ENCODE peak calls at places on chromosomes 7 and 10, in four cellular contexts. T is pancreas, M is left ventricle myocardium inferior, Y is spleen. B is an unnamed sample.

GRCh38 chr10:101578192-101578591 is 9.9 kb downstream of the POLL start:
- DNase-seq in Y (no peak), T (no peak), M (no peak), B (no peak)

GRCh38 chr7:94375713-94376112 is 19.0 kb upstream of the COL1A2 start:
- DNase-seq in T (no peak), M (no peak), Y (no peak), B (no peak)

GRCh38 chr10:117541405-117541908 is 1.1 kb upstream of the EMX2 start:
- DNase-seq in M (no peak), Y (no peak), T (no peak), B (peak)

GRCh38 chr7:157508477-157508881 is 171.7 kb downstream of the DNAJB6 start:
- DNase-seq in Y (peak), T (no peak), M (no peak), B (no peak)

GRCh38 chr10:128000660-128001059 is 93.8 kb downstream of the PTPRE start:
- DNase-seq in T (no peak), M (peak), Y (no peak), B (no peak)

GRCh38 chr7:139044813-139045794 is 9.3 kb upstream of the ZC3HAV1L start:
- DNase-seq in M (no peak), T (no peak), Y (no peak), B (no peak)

GRCh38 chr7:3151784-3152183 is 108.1 kb upstream of the CARD11 start:
- DNase-seq in Y (no peak), T (no peak), M (no peak), B (no peak)

GRCh38 chr7:7294914-7295313 is 112.6 kb downstream of the C1GALT1 start:
- DNase-seq in M (no peak), Y (no peak), T (no peak), B (no peak)

GRCh38 chr7:157702311-157703023 is 365.7 kb downstream of the DNAJB6 start:
- DNase-seq in Y (peak), M (no peak), T (no peak), B (no peak)

GRCh38 chr10:69222157-69223027 is 2.3 kb downstream of the HKDC1 start:
- DNase-seq in Y (peak), M (no peak), T (no peak), B (no peak)

GRCh38 chr10:52951819-52952218 is 179.2 kb upstream of the MBL2 start:
- DNase-seq in T (no peak), Y (peak), M (peak), B (no peak)

GRCh38 chr7:155289107-155289506 is 8.6 kb upstream of the INSIG1 start:
- DNase-seq in T (no peak), Y (no peak), M (no peak), B (no peak)

GRCh38 chr7:86884152-86884551 is 175.3 kb downstream of the ELAPOR2 start:
- DNase-seq in M (no peak), Y (no peak), T (no peak), B (no peak)

GRCh38 chr7:150790416-150791075 is 9.6 kb downstream of the TMEM176B start:
- DNase-seq in Y (no peak), T (no peak), M (no peak), B (no peak)

GRCh38 chr7:2978403-2978802 is 65.3 kb downstream of the CARD11 start:
- DNase-seq in Y (peak), M (peak), T (peak), B (no peak)

GRCh38 chr7:102985176-102985783 is 72.5 kb downstream of the LRRC17 start:
- DNase-seq in M (no peak), T (no peak), Y (no peak), B (no peak)

GRCh38 chr10:95697429-95697828 is 3.7 kb upstream of the TCTN3 start:
- DNase-seq in M (no peak), Y (peak), T (no peak), B (no peak)

GRCh38 chr7:102927303-102927933 is 14.6 kb downstream of the LRRC17 start:
- DNase-seq in T (no peak), M (no peak), Y (no peak), B (no peak)

GRCh38 chr7:73668103-73668937 is 689 bp downstream of the VPS37D start:
- DNase-seq in M (no peak), T (peak), Y (peak), B (no peak)

GRCh38 chr10:607545-608196 is 81.8 kb downstream of the DIP2C start:
- DNase-seq in Y (peak), T (no peak), M (no peak), B (peak)

GRCh38 chr7:78768859-78769258 is 684.6 kb downstream of the MAGI2 start:
- DNase-seq in T (no peak), M (no peak), Y (no peak), B (no peak)

GRCh38 chr7:16599860-16600259 is 45.7 kb downstream of the ANKMY2 start:
- DNase-seq in M (no peak), T (no peak), Y (no peak), B (no peak)

GRCh38 chr10:17742918-17743317 is 9.1 kb upstream of the TMEM236 start:
- DNase-seq in M (peak), T (peak), Y (no peak), B (peak)

GRCh38 chr7:39667354-39667923 is 44.1 kb downstream of the RALA start:
- DNase-seq in Y (no peak), T (no peak), M (no peak), B (no peak)

GRCh38 chr7:35286986-35287385 is 33.1 kb upstream of the TBX20 start:
- DNase-seq in Y (no peak), M (no peak), T (no peak), B (no peak)

GRCh38 chr10:7218974-7219373 is 191.9 kb downstream of the SFMBT2 start:
- DNase-seq in Y (no peak), T (no peak), M (no peak), B (no peak)

GRCh38 chr10:116096501-116096900 is 176.5 kb downstream of the GFRA1 start:
- DNase-seq in Y (no peak), T (no peak), M (no peak), B (no peak)

GRCh38 chr10:43284341-43284910 is 17.6 kb upstream of the RASGEF1A start:
- DNase-seq in T (no peak), M (no peak), Y (no peak), B (no peak)

GRCh38 chr7:2360791-2361190 is 6.2 kb downstream of the EIF3B start:
- DNase-seq in Y (no peak), T (no peak), M (no peak), B (no peak)

GRCh38 chr7:100544386-100544785 is 5.4 kb downstream of the AGFG2 start:
- DNase-seq in Y (no peak), T (no peak), M (no peak), B (no peak)

GRCh38 chr7:101363734-101364374 is 1.2 kb downstream of the COL26A1 start:
- DNase-seq in Y (peak), T (peak), M (peak), B (peak)

GRCh38 chr7:134755422-134756022 is 23.9 kb upstream of the CALD1 start:
- DNase-seq in M (no peak), T (no peak), Y (no peak), B (no peak)

GRCh38 chr10:49089789-49090595 is 25.3 kb downstream of the VSTM4 start:
- DNase-seq in Y (no peak), T (no peak), M (no peak), B (no peak)

GRCh38 chr10:1124796-1125195 is 68.6 kb downstream of the WDR37 start:
- DNase-seq in Y (no peak), T (no peak), M (no peak), B (no peak)

GRCh38 chr10:114356786-114357588 is 47.3 kb downstream of the AFAP1L2 start:
- DNase-seq in M (no peak), Y (no peak), T (no peak), B (no peak)

GRCh38 chr10:71772832-71773220 is 494 bp downstream of the VSIR start:
- DNase-seq in T (no peak), M (no peak), Y (no peak), B (no peak)

GRCh38 chr10:71773221-71773971 is at the start of gene VSIR:
- DNase-seq in T (peak), M (peak), Y (peak), B (peak)

GRCh38 chr10:71777213-71777985 is 4.1 kb upstream of the VSIR start:
- DNase-seq in Y (peak), M (no peak), T (peak), B (no peak)

GRCh38 chr10:71776528-71776927 is 3.2 kb upstream of the VSIR start:
- DNase-seq in Y (peak), T (peak), M (no peak), B (no peak)

DNA sequence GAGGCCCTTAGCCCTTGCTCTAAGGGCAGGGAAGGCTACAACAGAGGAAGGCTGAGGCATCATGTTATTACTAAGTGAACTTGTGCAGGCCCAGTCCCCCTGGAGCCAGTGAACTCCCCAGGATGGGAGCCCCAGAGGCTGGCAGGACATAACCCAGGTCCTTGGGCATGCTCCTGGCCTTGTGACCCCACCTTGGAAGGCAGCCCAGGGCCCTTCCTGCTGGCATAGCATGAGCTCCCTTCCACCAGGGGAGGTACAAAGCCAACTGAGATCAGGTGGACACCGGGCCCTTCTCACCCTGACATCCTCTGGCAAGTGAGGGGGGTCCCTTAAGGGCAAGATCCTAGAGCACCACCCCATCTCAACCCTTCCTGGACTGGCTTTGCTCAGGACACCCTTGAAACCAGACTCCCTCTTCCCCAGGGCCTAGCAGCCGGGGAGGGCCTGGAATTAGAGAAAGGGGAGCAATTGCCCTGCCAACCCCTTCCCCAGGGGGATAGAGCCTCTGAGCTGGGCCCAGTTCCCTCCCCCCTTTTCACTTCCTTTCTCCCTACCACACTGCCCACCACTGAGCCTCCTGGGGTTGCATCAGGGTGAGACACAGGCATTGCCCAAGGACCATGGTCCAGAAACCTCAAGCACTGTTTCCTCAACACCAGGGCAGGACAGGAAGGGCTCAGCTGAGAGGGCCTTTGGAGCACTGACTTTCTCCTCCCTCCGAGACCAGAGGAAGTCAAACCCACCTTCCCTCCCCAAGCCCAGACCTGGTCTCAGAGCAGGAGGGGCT is 1.8 kb upstream of the VSIR start:
- DNase-seq in M (peak), T (peak), Y (peak), B (no peak)
- H3K27ac ChIP-seq in M (peak), T (no peak), Y (peak), B (no peak)

DNA sequence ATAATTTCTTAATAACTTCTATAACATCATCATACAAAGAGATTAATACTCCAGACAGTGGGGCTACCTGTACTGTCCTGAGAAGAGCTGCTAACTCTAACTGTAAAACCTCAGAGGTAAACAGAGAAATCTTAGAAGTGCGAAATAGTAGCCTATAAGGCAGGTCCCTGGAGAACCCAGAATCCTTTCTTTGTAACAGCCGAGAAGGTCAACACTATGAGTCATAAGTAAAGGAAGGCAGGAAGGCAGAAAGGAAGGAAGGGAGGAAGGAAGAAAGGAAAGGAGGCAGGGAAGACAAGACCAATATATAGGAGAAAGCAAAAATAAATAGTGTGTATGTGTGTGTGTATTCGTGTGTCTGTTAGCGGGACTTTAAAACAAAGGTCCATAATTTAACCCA is 540.6 kb downstream of the ZWINT start:
- DNase-seq in Y (no peak), T (no peak), M (no peak), B (no peak)
- TF ChIP-seq CTCF in Y (no peak), T (no peak), M (no peak), B (no peak)

GRCh38 chr7:17651296-17651695 is 289.0 kb downstream of the SNX13 start:
- DNase-seq in Y (no peak), T (no peak), M (no peak), B (no peak)
- H3K4me3 ChIP-seq in Y (no peak), T (no peak), M (no peak), B (no peak)

GRCh38 chr7:107898997-107899594 is 8.1 kb downstream of the DLD start:
- DNase-seq in T (no peak), M (no peak), Y (no peak), B (no peak)

GRCh38 chr7:107907790-107908189 is 16.8 kb downstream of the DLD start:
- DNase-seq in Y (no peak), T (no peak), M (no peak), B (no peak)

GRCh38 chr7:107900496-107900895 is 9.5 kb downstream of the DLD start:
- DNase-seq in M (no peak), T (no peak), Y (no peak), B (no peak)

DNA sequence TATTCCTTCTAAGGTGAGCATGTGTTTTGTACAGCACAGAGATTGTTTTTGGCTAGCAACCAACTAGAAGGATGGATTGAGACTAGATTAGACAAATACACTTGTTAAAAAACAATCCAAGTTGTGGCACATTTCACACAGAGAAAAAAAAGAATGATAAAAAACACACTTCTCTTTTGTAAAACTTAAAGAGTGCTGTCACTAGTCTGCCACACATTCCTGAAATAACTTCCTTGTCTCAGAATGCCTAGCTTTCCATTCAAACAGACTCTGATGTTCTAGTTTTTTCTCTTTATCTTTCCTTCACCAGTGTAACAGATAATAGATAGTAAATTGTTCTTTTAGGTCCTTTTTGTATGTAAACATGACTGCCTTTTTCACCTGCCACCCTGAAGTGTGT is 11.4 kb downstream of the DLD start:
- DNase-seq in Y (no peak), T (no peak), M (no peak), B (no peak)
- H3K27ac ChIP-seq in Y (no peak), T (no peak), M (peak), B (no peak)

DNA sequence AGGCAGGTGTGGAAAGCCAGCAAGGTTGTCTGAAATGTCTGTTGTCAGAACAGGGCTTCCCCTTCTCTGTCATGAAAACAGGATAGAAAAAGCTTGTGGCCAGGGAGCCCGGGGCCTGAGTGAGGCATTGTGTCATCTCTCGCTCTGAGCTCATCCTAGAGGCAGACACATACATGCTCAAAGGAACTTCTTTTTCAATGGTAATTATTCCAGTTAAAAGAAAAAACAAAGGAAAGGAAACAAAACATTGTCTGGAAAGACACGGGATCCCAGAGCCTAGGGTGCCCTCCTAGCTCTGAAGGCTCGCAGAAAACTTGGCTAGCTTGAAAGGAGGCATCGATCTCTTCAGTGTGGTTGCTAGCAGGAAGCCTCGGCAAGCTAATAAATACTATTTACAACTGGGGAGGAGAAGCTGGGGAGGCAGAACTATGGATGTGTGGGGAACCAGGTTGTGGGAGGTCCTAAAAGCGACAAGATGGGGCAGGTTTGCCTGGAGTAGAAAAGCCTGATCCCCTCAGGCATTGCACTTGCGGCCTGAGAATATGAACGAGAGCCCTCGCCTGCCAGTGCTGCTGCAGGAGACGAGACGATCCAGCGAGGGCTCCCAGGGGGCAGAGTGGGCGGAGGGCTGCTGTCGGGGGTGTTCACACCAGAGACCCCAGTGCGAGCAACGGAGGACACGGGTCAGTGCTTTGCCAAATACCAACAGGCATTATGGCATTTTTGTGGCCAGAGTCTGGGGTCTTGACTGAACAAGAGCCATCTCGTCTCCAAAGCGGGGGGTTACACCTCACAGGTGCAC is 32.8 kb upstream of the DGKI start:
- DNase-seq in Y (peak), M (no peak), T (no peak), B (no peak)
- TF ChIP-seq CTCF in Y (no peak), M (no peak), T (no peak), B (no peak)

GRCh38 chr7:106282374-106282773 is 2.4 kb downstream of the NAMPT start:
- DNase-seq in T (no peak), Y (no peak), M (no peak), B (no peak)
- H3K4me3 ChIP-seq in T (peak), Y (peak), M (peak), B (no peak)

DNA sequence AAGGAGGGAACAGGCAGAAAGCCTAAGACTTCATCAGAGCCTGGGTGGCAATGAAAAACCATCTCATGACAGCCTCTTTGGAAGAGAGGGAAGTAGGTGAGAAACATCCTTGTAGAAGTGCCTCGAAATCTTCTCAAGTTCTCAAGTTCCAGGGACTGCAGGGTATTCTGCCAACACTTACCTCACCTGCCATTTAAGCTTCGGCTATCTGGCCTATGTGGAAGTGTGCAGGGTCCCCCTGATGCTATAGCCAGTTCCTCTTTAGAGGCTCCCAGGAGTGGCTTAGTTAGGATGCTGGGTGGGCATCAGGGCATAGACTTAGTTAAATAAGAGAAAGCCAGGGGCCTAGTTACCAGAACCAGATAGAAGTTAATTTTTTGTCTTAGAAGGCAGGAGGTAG is 27.0 kb downstream of the ABCC2 start:
- DNase-seq in T (no peak), Y (no peak), M (no peak), B (no peak)
- H3K27ac ChIP-seq in T (no peak), Y (no peak), M (no peak), B (no peak)

DNA sequence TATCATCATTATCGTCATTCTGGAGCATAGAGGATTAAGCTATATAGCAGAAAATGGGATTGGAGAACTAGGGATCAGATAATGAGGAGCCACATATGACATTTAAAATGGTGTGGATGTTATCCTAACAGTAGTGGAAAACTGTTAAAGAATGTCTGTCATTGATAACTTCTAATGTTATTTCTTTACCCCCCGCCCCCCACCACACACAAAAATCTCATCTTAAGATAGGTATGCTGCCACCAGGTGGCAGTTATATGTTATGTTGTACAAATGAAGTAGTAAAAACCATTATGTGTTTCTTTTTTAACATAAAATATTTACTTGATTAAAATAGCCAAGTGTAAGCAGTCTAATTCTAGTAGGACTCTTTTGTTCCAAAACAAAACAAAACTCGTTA is 13.0 kb downstream of the AKAP9 start:
- DNase-seq in T (no peak), Y (no peak), M (no peak), B (no peak)
- TF ChIP-seq CTCF in T (no peak), Y (no peak), M (peak), B (no peak)

DNA sequence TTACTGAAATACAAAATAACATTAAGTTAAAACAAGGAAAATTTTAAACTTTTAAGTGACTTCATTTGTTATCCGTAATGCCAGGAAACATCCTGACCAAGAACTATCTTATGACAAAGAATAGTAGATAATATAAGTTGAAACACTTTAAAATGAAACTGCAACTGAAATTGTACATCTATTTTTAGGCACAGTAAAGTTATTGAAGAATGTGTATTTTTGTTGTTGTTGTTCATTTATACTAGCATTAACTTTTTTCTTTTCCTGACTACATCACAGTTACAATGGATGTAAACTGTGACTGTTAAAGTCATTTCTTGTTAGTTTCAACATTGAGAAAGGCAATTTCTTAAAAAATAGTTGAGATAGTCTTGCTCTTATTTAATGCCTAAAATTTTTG is 2.6 kb downstream of the CPED1 start:
- DNase-seq in M (no peak), Y (no peak), T (no peak), B (no peak)
- H3K4me3 ChIP-seq in M (peak), Y (peak), T (no peak), B (peak)